ENCODE peak calls at places on chromosomes 3 and 15, in ten cellular contexts. D, T, H, K, X, G, R, U, I and J are unnamed samples.

GRCh38 chr15:36499751-36500389 is 79.6 kb upstream of the CDIN1 start:
- DNase-seq in D (no peak), T (no peak), H (no peak), K (no peak), X (no peak), G (no peak), R (no peak), U (peak; percentile 50), I (peak; percentile 4), J (no peak)

GRCh38 chr15:50066202-50066601 is 52.8 kb downstream of the ATP8B4 start:
- DNase-seq in D (no peak), T (no peak), H (no peak), K (no peak), X (no peak), G (no peak), R (no peak), U (peak; percentile 32), I (no peak), J (no peak)

GRCh38 chr15:70289191-70289955 is 191.7 kb upstream of the TLE3 start:
- DNase-seq in D (no peak), T (no peak), H (no peak), K (no peak), X (peak; percentile 77), G (no peak), R (no peak), U (peak; percentile 74), I (peak; percentile 13), J (no peak)

GRCh38 chr3:100002599-100003350 is 111.5 kb downstream of the FILIP1L start:
- DNase-seq in D (no peak), T (no peak), H (no peak), K (no peak), X (peak; percentile 81), G (no peak), R (no peak), U (peak; percentile 75), I (peak; percentile 89), J (no peak)

GRCh38 chr3:41369838-41370237 is 170.5 kb downstream of the CTNNB1 start:
- DNase-seq in D (no peak), T (no peak), H (no peak), K (no peak), X (no peak), G (no peak), R (no peak), U (no peak), I (no peak), J (no peak)

GRCh38 chr3:10093678-10094077 is 14.4 kb downstream of the FANCD2OS start:
- DNase-seq in D (no peak), T (no peak), H (no peak), K (no peak), X (no peak), G (no peak), R (no peak), U (no peak), I (no peak), J (no peak)

GRCh38 chr15:36491912-36492311 is 87.5 kb upstream of the CDIN1 start:
- DNase-seq in D (no peak), T (no peak), H (no peak), K (no peak), X (no peak), G (no peak), R (no peak), U (no peak), I (no peak), J (no peak)

GRCh38 chr3:143472731-143473523 is 353.4 kb downstream of the CHST2 start:
- DNase-seq in D (no peak), T (no peak), H (no peak), K (no peak), X (no peak), G (no peak), R (no peak), U (no peak), I (no peak), J (no peak)

GRCh38 chr3:72161870-72162617 is 377.1 kb upstream of the PROK2 start:
- DNase-seq in D (no peak), T (no peak), H (no peak), K (no peak), X (no peak), G (no peak), R (no peak), U (peak; percentile 25), I (peak; percentile 61), J (no peak)

GRCh38 chr3:88090681-88091080 is 31.6 kb downstream of the ZNF654 start:
- DNase-seq in D (no peak), T (no peak), H (no peak), K (no peak), X (no peak), G (no peak), R (no peak), U (no peak), I (no peak), J (no peak)

GRCh38 chr3:139326131-139326530 is 17.7 kb upstream of the MRPS22 start:
- DNase-seq in D (no peak), T (no peak), H (no peak), K (no peak), X (no peak), G (peak; percentile 65), R (no peak), U (no peak), I (no peak), J (no peak)

GRCh38 chr3:182925330-182925943 is 54.9 kb downstream of the DCUN1D1 start:
- DNase-seq in D (no peak), T (peak; percentile 62), H (peak; percentile 59), K (no peak), X (no peak), G (no peak), R (peak; percentile 92), U (peak; percentile 58), I (no peak), J (peak; percentile 56)

GRCh38 chr3:102090646-102091045 is 241.3 kb downstream of the NFKBIZ start:
- DNase-seq in D (no peak), T (no peak), H (no peak), K (no peak), X (no peak), G (no peak), R (no peak), U (no peak), I (no peak), J (no peak)

GRCh38 chr3:156396851-156397250 is 158.1 kb downstream of the SSR3 start:
- DNase-seq in D (no peak), T (no peak), H (no peak), K (no peak), X (no peak), G (no peak), R (no peak), U (no peak), I (no peak), J (no peak)

GRCh38 chr15:56459096-56459495 is 5.8 kb downstream of the MNS1 start:
- DNase-seq in D (no peak), T (no peak), H (no peak), K (no peak), X (no peak), G (no peak), R (no peak), U (no peak), I (no peak), J (no peak)
- TF ChIP-seq CTCF in D (no peak), T (no peak), H (no peak), K (no peak), X (no peak), G (no peak), R (no peak), U (no peak), I (no peak), J (no peak)

GRCh38 chr15:73936181-73936580 is 9.9 kb downstream of the LOXL1 start:
- DNase-seq in D (no peak), T (no peak), H (no peak), K (peak; percentile 27), X (no peak), G (no peak), R (no peak), U (peak; percentile 73), I (peak; percentile 60), J (no peak)
- TF ChIP-seq CTCF in D (no peak), T (no peak), H (no peak), K (no peak), X (no peak), G (peak; percentile 50), R (no peak), U (peak; percentile 7), I (peak; percentile 16), J (no peak)

GRCh38 chr3:19543212-19543841 is 390.7 kb downstream of the EFHB start:
- DNase-seq in D (peak; percentile 4), T (peak; percentile 9), H (peak; percentile 18), K (no peak), X (peak; percentile 18), G (no peak), R (peak; percentile 25), U (peak; percentile 0), I (peak; percentile 42), J (peak; percentile 7)
- TF ChIP-seq CTCF in D (peak; percentile 44), T (peak; percentile 70), H (peak; percentile 74), K (peak; percentile 61), X (peak; percentile 64), G (peak; percentile 28), R (peak; percentile 83), U (no peak), I (peak; percentile 52), J (peak; percentile 76)

GRCh38 chr3:148034353-148034752 is 625.2 kb downstream of the ZIC1 start:
- DNase-seq in D (no peak), T (no peak), H (no peak), K (no peak), X (no peak), G (no peak), R (no peak), U (no peak), I (no peak), J (no peak)

GRCh38 chr3:148026009-148026588 is 616.9 kb downstream of the ZIC1 start:
- DNase-seq in D (no peak), T (no peak), H (no peak), K (no peak), X (no peak), G (no peak), R (no peak), U (no peak), I (no peak), J (no peak)

GRCh38 chr3:148036331-148036881 is 627.2 kb downstream of the ZIC1 start:
- DNase-seq in D (no peak), T (no peak), H (no peak), K (no peak), X (no peak), G (no peak), R (no peak), U (peak; percentile 80), I (no peak), J (no peak)

GRCh38 chr3:148030975-148031374 is 621.8 kb downstream of the ZIC1 start:
- DNase-seq in D (no peak), T (no peak), H (no peak), K (no peak), X (no peak), G (no peak), R (no peak), U (no peak), I (no peak), J (no peak)
- TF ChIP-seq CTCF in D (no peak), T (no peak), H (no peak), K (no peak), X (no peak), G (no peak), R (no peak), U (no peak), I (no peak), J (no peak)

GRCh38 chr3:11653298-11654055 is 9.8 kb upstream of the VGLL4 start:
- DNase-seq in D (no peak), T (no peak), H (no peak), K (no peak), X (peak; percentile 20), G (no peak), R (no peak), U (no peak), I (no peak), J (no peak)
- TF ChIP-seq CTCF in D (peak; percentile 22), T (no peak), H (no peak), K (no peak), X (no peak), G (no peak), R (no peak), U (no peak), I (no peak), J (peak; percentile 2)